ENCODE peak calls at places on chromosome 7, in seven cellular contexts. U is neuronal stem cell, F is coronary artery, X is A549, W is body of pancreas, K is sigmoid colon, J is tibial artery. Z is an unnamed sample.
A peak's percentile ranks its signal among the peaks of the same experiment; 100 is the strongest.

GRCh38 chr7:48299580-48300169 is 128.4 kb downstream of the ABCA13 start:
- DNase-seq in U (peak; percentile 66), F (no peak), X (peak; percentile 54), W (peak; percentile 58), K (no peak), J (no peak), Z (peak; percentile 64)

GRCh38 chr7:90222811-90223725 is 11.5 kb downstream of the STEAP2 start:
- DNase-seq in U (no peak), F (no peak), X (peak; percentile 72), W (peak; percentile 18), K (peak; percentile 86), J (no peak), Z (peak; percentile 37)

GRCh38 chr7:135326636-135327280 is 93.1 kb downstream of the STRA8 start:
- DNase-seq in U (no peak), F (no peak), X (no peak), W (no peak), K (no peak), J (no peak), Z (peak; percentile 40)

GRCh38 chr7:12794722-12795302 is 107.4 kb downstream of the ARL4A start:
- DNase-seq in U (no peak), F (no peak), X (no peak), W (no peak), K (no peak), J (no peak), Z (no peak)

GRCh38 chr7:46034056-46034768 is 113.1 kb upstream of the IGFBP3 start:
- DNase-seq in U (no peak), F (no peak), X (no peak), W (no peak), K (no peak), J (no peak), Z (peak; percentile 66)

GRCh38 chr7:39407139-39407538 is 159.1 kb upstream of the YAE1 start:
- DNase-seq in U (no peak), F (no peak), X (no peak), W (no peak), K (no peak), J (no peak), Z (no peak)

GRCh38 chr7:73443543-73444255 is 10.1 kb downstream of the FZD9 start:
- DNase-seq in U (no peak), F (no peak), X (no peak), W (no peak), K (peak; percentile 17), J (no peak), Z (no peak)

GRCh38 chr7:159063046-159063840 is 81.4 kb downstream of the VIPR2 start:
- DNase-seq in U (no peak), F (no peak), X (no peak), W (no peak), K (no peak), J (no peak), Z (no peak)

GRCh38 chr7:43593010-43593409 is 10.1 kb downstream of the STK17A start:
- DNase-seq in U (no peak), F (no peak), X (no peak), W (no peak), K (no peak), J (no peak), Z (no peak)

GRCh38 chr7:590731-591551 is 71.3 kb upstream of the PDGFA start:
- DNase-seq in U (no peak), F (no peak), X (no peak), W (peak; percentile 31), K (no peak), J (no peak), Z (no peak)

GRCh38 chr7:80827238-80827633 is 91.6 kb downstream of the SEMA3C start:
- DNase-seq in U (no peak), F (no peak), X (no peak), W (no peak), K (no peak), J (no peak), Z (peak; percentile 58)

GRCh38 chr7:112400141-112400540 is 50.1 kb upstream of the IFRD1 start:
- DNase-seq in U (no peak), F (no peak), X (no peak), W (no peak), K (no peak), J (no peak), Z (peak; percentile 27)

GRCh38 chr7:151799506-151799905 is 77.4 kb downstream of the PRKAG2 start:
- DNase-seq in U (no peak), F (no peak), X (no peak), W (no peak), K (no peak), J (no peak), Z (no peak)

GRCh38 chr7:106618480-106618879 is 42.5 kb downstream of the CCDC71L start:
- DNase-seq in U (no peak), F (no peak), X (no peak), W (no peak), K (no peak), J (no peak), Z (peak; percentile 65)

GRCh38 chr7:118755067-118755625 is 530.6 kb downstream of the ANKRD7 start:
- DNase-seq in U (no peak), F (no peak), X (no peak), W (no peak), K (no peak), J (no peak), Z (no peak)

GRCh38 chr7:155491812-155492211 is 33.9 kb downstream of the EN2 start:
- DNase-seq in U (no peak), F (no peak), X (no peak), W (no peak), K (no peak), J (no peak), Z (no peak)

GRCh38 chr7:38179719-38180333 is 1.8 kb downstream of the STARD3NL start:
- DNase-seq in U (no peak), F (no peak), X (no peak), W (no peak), K (no peak), J (no peak), Z (peak; percentile 19)

GRCh38 chr7:116273918-116274301 is 63.6 kb downstream of the TES start:
- DNase-seq in U (no peak), F (no peak), X (peak; percentile 92), W (no peak), K (no peak), J (no peak), Z (no peak)

GRCh38 chr7:28903779-28904538 is 54.2 kb downstream of the TRIL start:
- DNase-seq in U (no peak), F (no peak), X (no peak), W (no peak), K (no peak), J (no peak), Z (no peak)

GRCh38 chr7:28908775-28909174 is 49.4 kb downstream of the TRIL start:
- DNase-seq in U (no peak), F (no peak), X (no peak), W (no peak), K (no peak), J (no peak), Z (no peak)

GRCh38 chr7:28900311-28900710 is 57.8 kb downstream of the TRIL start:
- DNase-seq in U (no peak), F (no peak), X (no peak), W (no peak), K (no peak), J (no peak), Z (no peak)

GRCh38 chr7:28904539-28905143 is 53.5 kb downstream of the TRIL start:
- DNase-seq in U (no peak), F (no peak), X (no peak), W (no peak), K (no peak), J (no peak), Z (peak; percentile 18)
- H3K4me3 ChIP-seq in U (no peak overlapping the region), F (peak overlapping the region; percentile 49), X (no peak overlapping the region), W (no peak overlapping the region), K (peak overlapping the region; percentile 19), J (no peak overlapping the region), Z (peak overlapping the region; percentile 6)

DNA sequence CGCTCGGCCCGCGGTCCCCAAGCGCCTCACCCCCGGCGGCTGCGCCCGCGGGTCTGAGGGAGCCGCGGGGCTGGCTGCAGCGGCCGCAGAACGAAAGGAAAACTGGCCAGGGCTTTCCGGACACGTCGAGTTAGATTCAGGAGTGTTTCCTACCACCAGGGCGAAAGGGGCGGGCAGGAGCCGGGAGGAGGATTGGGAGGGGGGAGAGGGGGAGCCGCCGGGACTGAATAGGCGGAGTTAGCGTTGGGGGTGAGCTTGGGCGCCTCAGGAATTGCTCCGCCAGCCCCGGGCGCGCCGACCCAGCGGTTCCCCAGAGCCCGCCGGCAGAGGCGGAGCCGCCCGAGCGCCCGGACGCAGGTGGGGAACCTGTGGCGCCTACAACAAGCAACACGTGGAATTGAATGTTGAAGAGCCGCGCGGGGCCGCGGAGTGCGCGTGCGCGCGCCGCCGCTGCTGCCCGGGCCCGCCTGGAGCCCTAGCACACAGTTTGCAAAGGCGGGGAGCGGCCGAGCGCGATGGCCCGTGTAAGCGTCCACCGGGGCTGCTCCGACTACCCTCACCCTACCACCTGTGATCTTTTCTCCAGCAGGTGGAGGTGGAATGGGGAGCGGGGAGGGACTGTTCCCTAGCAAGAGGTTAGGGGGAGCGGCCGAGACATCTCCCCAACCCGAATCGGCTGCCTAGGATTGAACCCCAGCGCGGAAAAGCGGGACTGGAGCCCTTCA is at the start of gene CADPS2:
- DNase-seq in U (peak; percentile 83), F (peak; percentile 91), X (peak; percentile 50), W (peak; percentile 93), K (peak; percentile 93), J (peak; percentile 91), Z (peak; percentile 91)
- H3K4me3 ChIP-seq in U (peak within 1 kb of the TSS; percentile 91), F (peak within 1 kb of the TSS; percentile 95), X (peak within 1 kb of the TSS; percentile 64), W (peak within 1 kb of the TSS; percentile 93), K (peak within 1 kb of the TSS; percentile 72), J (peak within 1 kb of the TSS; percentile 68), Z (peak within 1 kb of the TSS; percentile 91)

GRCh38 chr7:51123322-51124021 is 193.1 kb downstream of the COBL start:
- DNase-seq in U (no peak), F (no peak), X (peak; percentile 72), W (no peak), K (no peak), J (no peak), Z (peak; percentile 69)

GRCh38 chr7:51121945-51122425 is 194.6 kb downstream of the COBL start:
- DNase-seq in U (peak; percentile 8), F (no peak), X (no peak), W (peak; percentile 65), K (no peak), J (no peak), Z (peak; percentile 16)

GRCh38 chr7:51124321-51124720 is 192.3 kb downstream of the COBL start:
- DNase-seq in U (no peak), F (no peak), X (no peak), W (no peak), K (no peak), J (no peak), Z (no peak)

GRCh38 chr7:51118628-51119027 is 198.0 kb downstream of the COBL start:
- DNase-seq in U (no peak), F (no peak), X (no peak), W (no peak), K (no peak), J (no peak), Z (no peak)

GRCh38 chr7:51121036-51121780 is 195.4 kb downstream of the COBL start:
- DNase-seq in U (no peak), F (no peak), X (no peak), W (no peak), K (no peak), J (no peak), Z (no peak)
- H3K4me3 ChIP-seq in U (no peak overlapping the region), F (no peak overlapping the region), X (no peak overlapping the region), W (no peak overlapping the region), K (no peak overlapping the region), J (no peak overlapping the region), Z (no peak overlapping the region)

GRCh38 chr7:24970676-24971075 is 9.3 kb downstream of the OSBPL3 start:
- DNase-seq in U (no peak), F (no peak), X (no peak), W (no peak), K (no peak), J (no peak), Z (no peak)
- H3K4me3 ChIP-seq in U (no peak overlapping the region), F (no peak overlapping the region), X (no peak overlapping the region), W (no peak overlapping the region), K (no peak overlapping the region), J (no peak overlapping the region), Z (no peak overlapping the region)

Z was measured in cardiac fibroblast.